ENCODE peak calls at places on chromosomes 12 and 14, in four cellular contexts. F is K562, H is H1, A is GM12878. Q is an unnamed sample.

GRCh38 chr14:76375484-76375883 is 453 bp upstream of the ESRRB start:
- DNase-seq in F (no peak), H (no peak), A (no peak), Q (no peak)

GRCh38 chr14:28264306-28264705 is 502.3 kb upstream of the FOXG1 start:
- DNase-seq in F (no peak), A (no peak), H (no peak), Q (no peak)

GRCh38 chr12:80192087-80192486 is 92.8 kb downstream of the OTOGL start:
- DNase-seq in H (no peak), F (no peak), A (no peak), Q (no peak)

GRCh38 chr14:52325126-52325525 is 11.0 kb downstream of the PTGER2 start:
- DNase-seq in F (no peak), A (peak; percentile 92), H (no peak), Q (no peak)

GRCh38 chr12:49979061-49979586 is 6.4 kb downstream of the AQP6 start:
- DNase-seq in A (no peak), H (no peak), F (peak; percentile 4), Q (peak; percentile 86)

GRCh38 chr14:42224053-42224888 is 617.6 kb downstream of the LRFN5 start:
- DNase-seq in A (peak; percentile 5), F (peak; percentile 9), H (peak; percentile 17), Q (peak; percentile 11)

GRCh38 chr12:57107456-57107855 is 3.7 kb downstream of the STAT6 start:
- DNase-seq in A (no peak), H (no peak), F (no peak), Q (no peak)

GRCh38 chr14:53881161-53881846 is 75.3 kb downstream of the BMP4 start:
- DNase-seq in F (no peak), A (no peak), H (no peak), Q (no peak)

GRCh38 chr12:67676624-67677023 is 28.1 kb downstream of the DYRK2 start:
- DNase-seq in H (no peak), A (no peak), F (no peak), Q (no peak)

GRCh38 chr12:52217223-52217622 is 15.8 kb upstream of the KRT7 start:
- DNase-seq in H (no peak), A (no peak), F (no peak), Q (no peak)

GRCh38 chr12:68667896-68668295 is 18.9 kb upstream of the NUP107 start:
- DNase-seq in A (no peak), F (no peak), H (no peak), Q (no peak)

GRCh38 chr12:78703820-78704525 is 160.6 kb upstream of the SYT1 start:
- DNase-seq in F (no peak), H (no peak), A (no peak), Q (no peak)

GRCh38 chr14:92534863-92535654 is 21.5 kb downstream of the RIN3 start:
- DNase-seq in F (no peak), A (no peak), H (no peak), Q (no peak)

GRCh38 chr12:110270125-110270962 is 10.7 kb upstream of the ATP2A2 start:
- DNase-seq in H (no peak), F (peak; percentile 67), A (no peak), Q (peak; percentile 64)

GRCh38 chr12:2933586-2933985 is 25.6 kb upstream of the TEAD4 start:
- DNase-seq in H (no peak), F (no peak), A (no peak), Q (no peak)

GRCh38 chr12:11794311-11794710 is 144.8 kb downstream of the ETV6 start:
- DNase-seq in A (no peak), H (no peak), F (no peak), Q (no peak)

GRCh38 chr12:50745861-50746260 is 18.0 kb upstream of the ATF1 start:
- DNase-seq in H (no peak), A (no peak), F (no peak), Q (no peak)

GRCh38 chr12:100842156-100842555 is 47.6 kb downstream of the ANO4 start:
- DNase-seq in H (no peak), A (no peak), F (no peak), Q (no peak)

GRCh38 chr12:121190523-121191031 is 19.4 kb upstream of the P2RX4 start:
- DNase-seq in H (no peak), F (no peak), A (no peak), Q (no peak)

GRCh38 chr12:53770281-53770680 is 18.5 kb upstream of the CISTR start:
- DNase-seq in F (no peak), A (no peak), H (no peak), Q (no peak)

GRCh38 chr12:44532940-44533339 is 343.2 kb downstream of the NELL2 start:
- DNase-seq in F (no peak), A (no peak), H (no peak), Q (no peak)

GRCh38 chr14:82951171-82951570 is 1417.5 kb upstream of the SEL1L start:
- DNase-seq in H (peak; percentile 2), A (no peak), F (no peak), Q (no peak)

GRCh38 chr14:63174760-63175191 is 29.5 kb upstream of the RHOJ start:
- DNase-seq in H (peak; percentile 21), A (no peak), F (peak; percentile 5), Q (peak; percentile 55)

GRCh38 chr12:88578821-88579518 is 1.3 kb downstream of the KITLG start:
- DNase-seq in H (no peak), A (no peak), F (no peak), Q (peak; percentile 72)

GRCh38 chr12:106296179-106296877 is 6.2 kb upstream of the TCP11L2 start:
- DNase-seq in F (no peak), A (no peak), H (no peak), Q (no peak)

GRCh38 chr12:727321-727720 is 25.1 kb upstream of the WNK1 start:
- DNase-seq in F (no peak), A (no peak), H (no peak), Q (no peak)

GRCh38 chr14:78974691-78975090 is 804.5 kb downstream of the NRXN3 start:
- DNase-seq in F (no peak), H (no peak), A (no peak), Q (no peak)

GRCh38 chr12:83008703-83009102 is 322.0 kb downstream of the TMTC2 start:
- DNase-seq in A (no peak), H (no peak), F (no peak), Q (no peak)

GRCh38 chr12:84789184-84789583 is 123.4 kb downstream of the SLC6A15 start:
- DNase-seq in A (no peak), H (no peak), F (no peak), Q (no peak)

GRCh38 chr12:6715130-6715529 is 8.7 kb upstream of the COPS7A start:
- DNase-seq in F (no peak), A (no peak), H (no peak), Q (no peak)

GRCh38 chr14:91417134-91417982 is at the start of gene CCDC88C:
- DNase-seq in H (no peak), F (no peak), A (no peak), Q (peak; percentile 93)

GRCh38 chr14:50573862-50574261 is 13.9 kb downstream of the ATL1 start:
- DNase-seq in F (no peak), H (no peak), A (no peak), Q (no peak)

GRCh38 chr12:50070314-50071060 is 13.1 kb downstream of the ASIC1 start:
- DNase-seq in F (peak; percentile 79), H (no peak), A (no peak), Q (peak; percentile 85)

GRCh38 chr12:29316772-29317171 is 64.2 kb downstream of the ERGIC2 start:
- DNase-seq in F (no peak), H (peak; percentile 7), A (no peak), Q (no peak)

GRCh38 chr14:61638595-61639391 is 56.5 kb upstream of the HIF1A start:
- DNase-seq in A (no peak), F (no peak), H (no peak), Q (no peak)
- TF ChIP-seq EP300 in A (no peak), F (no peak), H (no peak), Q (no peak)

GRCh38 chr12:55743131-55743921 is 404 bp downstream of the GDF11 start:
- DNase-seq in F (peak; percentile 88), A (no peak), H (no peak), Q (peak; percentile 91)
- TF ChIP-seq CTCF in F (no peak), A (no peak), H (no peak), Q (peak; percentile 13)

DNA sequence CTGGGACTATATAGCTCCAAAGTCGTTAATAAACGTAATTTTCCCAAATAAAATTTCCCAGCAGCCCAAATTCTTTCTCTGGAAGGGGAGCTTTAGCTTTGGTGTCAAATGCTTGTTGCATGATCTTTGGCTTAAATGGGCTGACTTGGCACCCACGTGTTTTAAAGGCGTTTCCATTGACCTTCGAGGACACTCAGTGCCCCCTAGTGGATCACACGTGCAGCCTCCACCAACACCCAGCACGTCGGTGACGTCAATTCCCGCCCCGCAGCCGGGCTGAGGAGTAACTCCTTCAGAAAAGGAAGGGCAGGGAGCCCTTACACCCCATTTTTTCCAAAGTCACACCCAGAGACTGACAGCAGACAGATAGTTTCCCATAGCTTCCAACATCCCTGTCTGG is 707.8 kb downstream of the AACS start:
- DNase-seq in H (peak; percentile 33), A (no peak), F (peak; percentile 52), Q (peak; percentile 52)
- TF ChIP-seq NRF1 in H (no peak), A (no peak), F (no peak), Q (no peak)

DNA sequence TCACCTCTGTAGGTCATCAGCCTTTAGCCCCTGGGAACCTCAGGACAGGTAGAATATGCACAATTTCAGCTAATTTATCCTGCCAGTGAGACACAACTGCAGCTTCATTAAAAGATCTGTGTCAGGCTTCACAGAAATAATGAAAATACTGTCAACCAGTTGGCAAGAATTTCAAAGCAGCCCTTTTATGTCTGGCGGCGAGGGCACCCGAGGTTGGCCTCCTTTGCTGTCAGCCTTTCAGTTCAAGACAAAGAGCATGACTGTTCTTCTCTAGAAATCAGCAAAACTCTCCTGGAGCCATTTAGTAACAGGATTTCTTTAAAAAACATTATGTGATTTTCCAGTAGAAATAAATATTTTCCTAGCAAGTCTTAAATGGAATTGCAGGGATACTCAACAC is 75.9 kb downstream of the BBS10 start:
- DNase-seq in A (no peak), H (no peak), F (no peak), Q (no peak)
- TF ChIP-seq EP300 in A (no peak), H (no peak), F (no peak), Q (no peak)

GRCh38 chr12:113954547-113954946 is 11.6 kb downstream of the RBM19 start:
- DNase-seq in A (no peak), F (no peak), H (no peak), Q (no peak)

GRCh38 chr12:113957627-113958026 is 8.5 kb downstream of the RBM19 start:
- DNase-seq in F (no peak), A (no peak), H (no peak), Q (no peak)

GRCh38 chr12:113958108-113958507 is 8.0 kb downstream of the RBM19 start:
- DNase-seq in A (no peak), H (no peak), F (no peak), Q (no peak)

GRCh38 chr12:113959096-113959495 is 7.0 kb downstream of the RBM19 start:
- DNase-seq in F (no peak), A (no peak), H (no peak), Q (no peak)

GRCh38 chr12:113955109-113955970 is 10.8 kb downstream of the RBM19 start:
- DNase-seq in F (no peak), H (no peak), A (no peak), Q (peak; percentile 49)
- TF ChIP-seq CTCF in F (peak; percentile 69), H (peak; percentile 85), A (peak; percentile 55), Q (peak; percentile 63)

DNA sequence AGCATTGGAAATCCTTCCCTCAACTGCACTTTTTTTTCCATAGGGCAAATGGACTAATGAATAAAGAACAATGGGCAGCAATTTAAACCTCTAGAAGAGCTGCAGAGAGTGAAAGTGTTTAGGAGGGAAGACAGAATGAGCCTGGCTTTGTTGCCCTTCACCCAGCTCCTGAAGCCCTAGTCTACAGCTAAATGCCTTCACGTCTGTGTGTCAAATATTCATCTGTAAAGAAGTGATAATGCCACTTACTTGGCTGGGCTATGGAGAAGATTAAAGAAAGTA is 45.6 kb downstream of the FLRT2 start:
- DNase-seq in F (no peak), H (no peak), A (no peak), Q (no peak)
- TF ChIP-seq NRF1 in F (no peak), H (no peak), A (no peak), Q (no peak)